ENCODE peak calls at places on chromosomes 4 and X, in eight cellular contexts. T is neural progenitor cell, A is AG04450, V is bronchial epithelial cell, G is fibroblast of mammary gland, O is GM12865, J is cardiac muscle cell, S is astrocyte. R is an unnamed sample.

GRCh38 chr4:154807042-154807630 is 26.1 kb downstream of the RBM46 start:
- DNase-seq in J (peak; percentile 67), O (peak; percentile 31), T (peak; percentile 4), G (peak; percentile 67), V (peak; percentile 58), S (peak; percentile 19), A (no peak), R (peak; percentile 70)

GRCh38 chr4:16140520-16141249 is 56.9 kb upstream of the PROM1 start:
- DNase-seq in O (no peak), G (peak; percentile 90), J (peak; percentile 96), S (peak; percentile 99), V (peak; percentile 77), T (no peak), A (peak; percentile 29), R (peak; percentile 95)

GRCh38 chr4:168666531-168666930 is 169.7 kb downstream of the PALLD start:
- DNase-seq in J (peak; percentile 30), O (no peak), G (peak; percentile 50), A (no peak), T (no peak), S (peak; percentile 87), V (no peak), R (peak; percentile 26)

GRCh38 chrX:129706395-129707072 is 32.2 kb upstream of the XPNPEP2 start:
- DNase-seq in A (no peak), T (no peak), G (no peak), O (no peak), V (no peak), S (no peak), J (peak; percentile 32), R (no peak)

GRCh38 chr4:48906283-48907173 is at the start of gene OCIAD2:
- DNase-seq in S (peak; percentile 49), O (peak; percentile 88), V (peak; percentile 56), T (peak; percentile 85), J (peak; percentile 39), A (no peak), G (no peak), R (peak; percentile 43)

GRCh38 chr4:9969526-9970398 is 51.5 kb downstream of the SLC2A9 start:
- DNase-seq in T (no peak), A (no peak), V (no peak), S (no peak), J (no peak), G (no peak), O (no peak), R (no peak)

GRCh38 chr4:63232058-63232457 is 1177.2 kb downstream of the TECRL start:
- DNase-seq in T (no peak), A (no peak), J (no peak), V (no peak), G (no peak), S (no peak), O (no peak), R (no peak)

GRCh38 chr4:160351018-160351417 is 1248.1 kb downstream of the RAPGEF2 start:
- DNase-seq in A (no peak), J (no peak), V (no peak), G (no peak), O (no peak), T (no peak), S (no peak), R (no peak)

GRCh38 chrX:10109695-10110094 is 47.1 kb upstream of the CLCN4 start:
- DNase-seq in S (no peak), G (no peak), O (no peak), V (no peak), T (no peak), A (no peak), J (peak; percentile 43), R (no peak)

GRCh38 chr4:60683357-60683756 is 516.8 kb upstream of the ADGRL3 start:
- DNase-seq in O (no peak), A (peak; percentile 52), J (peak; percentile 20), G (peak; percentile 77), V (peak; percentile 34), T (no peak), S (peak; percentile 84), R (peak; percentile 94)

GRCh38 chrX:64205441-64205734 is at the start of gene AMER1:
- DNase-seq in O (no peak), G (no peak), T (no peak), J (no peak), S (no peak), A (no peak), V (no peak), R (no peak)

GRCh38 chr4:147815741-147816140 is 83.9 kb downstream of the ARHGAP10 start:
- DNase-seq in T (no peak), V (no peak), G (no peak), J (no peak), S (no peak), A (no peak), O (no peak), R (no peak)

GRCh38 chrX:130705591-130705990 is 197.4 kb downstream of the ENOX2 start:
- DNase-seq in G (no peak), T (no peak), O (no peak), V (no peak), J (no peak), A (no peak), S (no peak), R (no peak)

GRCh38 chr4:36038521-36038920 is 205.8 kb downstream of the ARAP2 start:
- DNase-seq in G (no peak), A (no peak), S (no peak), O (no peak), V (no peak), J (no peak), T (no peak), R (no peak)

GRCh38 chr4:40206421-40206820 is 9.6 kb downstream of the RHOH start:
- DNase-seq in T (no peak), J (no peak), S (no peak), A (no peak), O (no peak), G (no peak), V (no peak), R (no peak)

GRCh38 chr4:139934336-139934735 is 219.6 kb downstream of the MAML3 start:
- DNase-seq in S (no peak), T (no peak), O (no peak), J (peak; percentile 33), G (peak; percentile 57), A (no peak), V (peak; percentile 16), R (peak; percentile 26)

GRCh38 chrX:65635371-65635770 is 32.1 kb upstream of the MSN start:
- DNase-seq in S (no peak), A (no peak), O (no peak), V (no peak), G (no peak), J (peak; percentile 40), T (no peak), R (peak; percentile 18)

GRCh38 chr4:87543835-87544461 is 14.8 kb upstream of the SPARCL1 start:
- DNase-seq in S (peak; percentile 33), G (peak; percentile 78), A (no peak), T (peak; percentile 64), O (peak; percentile 11), J (peak; percentile 80), V (peak; percentile 54), R (peak; percentile 83)

GRCh38 chrX:64195862-64196261 is 9.6 kb downstream of the AMER1 start:
- DNase-seq in V (no peak), S (no peak), A (no peak), T (no peak), O (no peak), J (no peak), G (no peak), R (no peak)

GRCh38 chr4:42708625-42709024 is 51.7 kb upstream of the ATP8A1 start:
- DNase-seq in G (no peak), J (no peak), T (no peak), O (no peak), V (no peak), S (no peak), A (no peak), R (no peak)

DNA sequence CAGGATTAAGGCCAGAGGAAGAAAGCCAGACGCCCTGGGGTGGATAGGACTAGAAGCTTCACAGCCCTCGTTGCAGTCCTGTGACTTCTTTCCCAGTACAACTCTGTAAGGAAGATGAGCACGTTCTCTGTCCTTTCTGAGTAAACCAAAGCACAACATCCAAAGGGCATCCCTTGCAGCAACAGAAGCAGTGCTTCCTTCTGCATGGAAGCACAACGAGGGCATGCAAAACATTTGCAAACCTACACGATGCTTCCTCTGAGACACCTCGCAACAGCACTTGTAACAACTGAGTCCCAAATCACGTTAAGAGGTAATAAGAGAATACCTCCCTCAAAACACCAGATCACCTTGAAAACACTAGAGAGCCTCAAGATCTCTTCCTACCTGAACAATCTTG is 335.7 kb upstream of the RASGEF1B start:
- DNase-seq in T (no peak), J (no peak), O (no peak), V (no peak), G (no peak), A (no peak), S (no peak), R (no peak)
- H3K4me3 ChIP-seq in T (no peak overlapping the region), J (no peak overlapping the region), O (no peak overlapping the region), V (no peak overlapping the region), G (no peak overlapping the region), A (no peak overlapping the region), S (no peak overlapping the region), R (no peak overlapping the region)

GRCh38 chr4:130336585-130337217 is 1240.7 kb downstream of the C4orf33 start:
- DNase-seq in A (no peak), S (peak; percentile 9), O (peak; percentile 19), T (peak; percentile 23), J (peak; percentile 64), V (peak; percentile 41), G (peak; percentile 37), R (peak; percentile 46)
- TF ChIP-seq CTCF in A (peak; percentile 65), S (peak; percentile 74), O (peak; percentile 30), T (peak; percentile 54), J (peak; percentile 66), V (peak; percentile 40), G (peak; percentile 47), R (peak; percentile 38)

GRCh38 chr4:110477836-110478235 is 1.9 kb downstream of the ENPEP start:
- DNase-seq in A (no peak), G (no peak), T (no peak), O (no peak), S (no peak), J (no peak), V (no peak), R (no peak)
- H3K4me3 ChIP-seq in A (no peak overlapping the region), G (no peak overlapping the region), T (no peak overlapping the region), O (no peak overlapping the region), S (no peak overlapping the region), J (no peak overlapping the region), V (no peak overlapping the region), R (no peak overlapping the region)

GRCh38 chr4:1813915-1814314 is 20.8 kb downstream of the FGFR3 start:
- DNase-seq in S (no peak), A (no peak), O (no peak), G (peak; percentile 15), J (no peak), T (no peak), V (no peak), R (no peak)
- TF ChIP-seq CTCF in S (no peak), A (no peak), O (peak; percentile 4), G (no peak), J (peak; percentile 9), T (no peak), V (peak; percentile 27), R (peak; percentile 8)

GRCh38 chrX:19121466-19121865 is 802 bp downstream of the ADGRG2 start:
- DNase-seq in O (no peak), A (no peak), S (no peak), J (no peak), V (no peak), T (peak; percentile 29), G (no peak), R (no peak)

GRCh38 chrX:19127649-19128168 is 5.4 kb upstream of the ADGRG2 start:
- DNase-seq in G (peak; percentile 87), S (no peak), A (no peak), T (no peak), O (no peak), J (peak; percentile 69), V (peak; percentile 25), R (peak; percentile 59)

GRCh38 chrX:19122641-19123009 is 357 bp upstream of the ADGRG2 start:
- DNase-seq in O (no peak), A (no peak), V (no peak), T (no peak), G (no peak), S (no peak), J (no peak), R (no peak)

GRCh38 chrX:19121898-19122640 is at the start of gene ADGRG2:
- DNase-seq in T (peak; percentile 68), G (peak; percentile 22), A (no peak), S (peak; percentile 7), J (peak; percentile 24), O (no peak), V (no peak), R (peak; percentile 35)
- H3K4me3 ChIP-seq in T (peak within 1 kb of the TSS; percentile 54), G (peak within 1 kb of the TSS; percentile 27), A (peak within 1 kb of the TSS; percentile 17), S (peak within 1 kb of the TSS; percentile 28), J (peak within 1 kb of the TSS; percentile 43), O (peak within 1 kb of the TSS; percentile 31), V (peak within 1 kb of the TSS; percentile 23), R (peak within 1 kb of the TSS; percentile 33)